ENCODE peak calls at places on chromosomes 13 and 19, in eight cellular contexts. One of them, this sample, is unnamed.

GRCh38 chr13:24888291-24888931 is 124.4 kb downstream of the RNF17 start:
- DNase-seq in astrocyte of the cerebellum: no peak
- DNase-seq in GM20000: peak
- DNase-seq in activated T-cell treated with anti-CD3 and anti-CD28 coated beads, Interleukin-2, amount 50 U/mL, for 4 hours: no peak
- DNase-seq in stimulated activated CD4-positive, alpha-beta T cell treated with anti-CD3 and anti-CD28 coated beads, Interleukin-1b, Interleukin-23, amount 100 ng/mL, for 4 hours: no peak
- DNase-seq in effector CD4-positive, alpha-beta T cell: no peak
- DNase-seq in naive thymus-derived CD8-positive, alpha-beta T cell: no peak
- DNase-seq in anterior cingulate cortex: no peak
- DNase-seq in this sample: no peak

GRCh38 chr13:25678398-25678797 is 306.6 kb downstream of the ATP8A2 start:
- DNase-seq in astrocyte of the cerebellum: no peak
- DNase-seq in GM20000: no peak
- DNase-seq in activated T-cell treated with anti-CD3 and anti-CD28 coated beads, Interleukin-2, amount 50 U/mL, for 4 hours: peak
- DNase-seq in stimulated activated CD4-positive, alpha-beta T cell treated with anti-CD3 and anti-CD28 coated beads, Interleukin-1b, Interleukin-23, amount 100 ng/mL, for 4 hours: no peak
- DNase-seq in effector CD4-positive, alpha-beta T cell: no peak
- DNase-seq in naive thymus-derived CD8-positive, alpha-beta T cell: no peak
- DNase-seq in anterior cingulate cortex: no peak
- DNase-seq in this sample: no peak

GRCh38 chr19:41323430-41324125 is 13.6 kb downstream of the CCDC97 start:
- DNase-seq in astrocyte of the cerebellum: peak
- DNase-seq in GM20000: no peak
- DNase-seq in activated T-cell treated with anti-CD3 and anti-CD28 coated beads, Interleukin-2, amount 50 U/mL, for 4 hours: no peak
- DNase-seq in stimulated activated CD4-positive, alpha-beta T cell treated with anti-CD3 and anti-CD28 coated beads, Interleukin-1b, Interleukin-23, amount 100 ng/mL, for 4 hours: no peak
- DNase-seq in effector CD4-positive, alpha-beta T cell: no peak
- DNase-seq in naive thymus-derived CD8-positive, alpha-beta T cell: no peak
- DNase-seq in anterior cingulate cortex: no peak
- DNase-seq in this sample: no peak

GRCh38 chr19:34269489-34269888 is 15.1 kb downstream of the GARRE1 start:
- DNase-seq in astrocyte of the cerebellum: no peak
- DNase-seq in GM20000: no peak
- DNase-seq in activated T-cell treated with anti-CD3 and anti-CD28 coated beads, Interleukin-2, amount 50 U/mL, for 4 hours: no peak
- DNase-seq in stimulated activated CD4-positive, alpha-beta T cell treated with anti-CD3 and anti-CD28 coated beads, Interleukin-1b, Interleukin-23, amount 100 ng/mL, for 4 hours: no peak
- DNase-seq in effector CD4-positive, alpha-beta T cell: no peak
- DNase-seq in naive thymus-derived CD8-positive, alpha-beta T cell: no peak
- DNase-seq in anterior cingulate cortex: no peak
- DNase-seq in this sample: no peak

GRCh38 chr19:6728346-6728745 is 7.9 kb upstream of the C3 start:
- DNase-seq in astrocyte of the cerebellum: no peak
- DNase-seq in GM20000: peak
- DNase-seq in activated T-cell treated with anti-CD3 and anti-CD28 coated beads, Interleukin-2, amount 50 U/mL, for 4 hours: no peak
- DNase-seq in stimulated activated CD4-positive, alpha-beta T cell treated with anti-CD3 and anti-CD28 coated beads, Interleukin-1b, Interleukin-23, amount 100 ng/mL, for 4 hours: no peak
- DNase-seq in effector CD4-positive, alpha-beta T cell: no peak
- DNase-seq in naive thymus-derived CD8-positive, alpha-beta T cell: no peak
- DNase-seq in anterior cingulate cortex: no peak
- DNase-seq in this sample: no peak

GRCh38 chr13:44132710-44133109 is 240.9 kb upstream of the SERP2 start:
- DNase-seq in astrocyte of the cerebellum: no peak
- DNase-seq in GM20000: no peak
- DNase-seq in activated T-cell treated with anti-CD3 and anti-CD28 coated beads, Interleukin-2, amount 50 U/mL, for 4 hours: no peak
- DNase-seq in stimulated activated CD4-positive, alpha-beta T cell treated with anti-CD3 and anti-CD28 coated beads, Interleukin-1b, Interleukin-23, amount 100 ng/mL, for 4 hours: no peak
- DNase-seq in effector CD4-positive, alpha-beta T cell: no peak
- DNase-seq in naive thymus-derived CD8-positive, alpha-beta T cell: no peak
- DNase-seq in anterior cingulate cortex: no peak
- DNase-seq in this sample: no peak

GRCh38 chr19:47598407-47599349 is 10.3 kb upstream of the BICRA start:
- DNase-seq in astrocyte of the cerebellum: peak
- DNase-seq in GM20000: no peak
- DNase-seq in activated T-cell treated with anti-CD3 and anti-CD28 coated beads, Interleukin-2, amount 50 U/mL, for 4 hours: no peak
- DNase-seq in stimulated activated CD4-positive, alpha-beta T cell treated with anti-CD3 and anti-CD28 coated beads, Interleukin-1b, Interleukin-23, amount 100 ng/mL, for 4 hours: no peak
- DNase-seq in effector CD4-positive, alpha-beta T cell: no peak
- DNase-seq in naive thymus-derived CD8-positive, alpha-beta T cell: no peak
- DNase-seq in anterior cingulate cortex: no peak
- DNase-seq in this sample: no peak

GRCh38 chr13:91719033-91719432 is 320.6 kb downstream of the GPC5 start:
- DNase-seq in astrocyte of the cerebellum: no peak
- DNase-seq in GM20000: no peak
- DNase-seq in activated T-cell treated with anti-CD3 and anti-CD28 coated beads, Interleukin-2, amount 50 U/mL, for 4 hours: no peak
- DNase-seq in stimulated activated CD4-positive, alpha-beta T cell treated with anti-CD3 and anti-CD28 coated beads, Interleukin-1b, Interleukin-23, amount 100 ng/mL, for 4 hours: no peak
- DNase-seq in effector CD4-positive, alpha-beta T cell: no peak
- DNase-seq in naive thymus-derived CD8-positive, alpha-beta T cell: no peak
- DNase-seq in anterior cingulate cortex: no peak
- DNase-seq in this sample: no peak

GRCh38 chr13:28636677-28637317 is 22.1 kb upstream of the POMP start:
- DNase-seq in astrocyte of the cerebellum: peak
- DNase-seq in GM20000: peak
- DNase-seq in activated T-cell treated with anti-CD3 and anti-CD28 coated beads, Interleukin-2, amount 50 U/mL, for 4 hours: peak
- DNase-seq in stimulated activated CD4-positive, alpha-beta T cell treated with anti-CD3 and anti-CD28 coated beads, Interleukin-1b, Interleukin-23, amount 100 ng/mL, for 4 hours: peak
- DNase-seq in effector CD4-positive, alpha-beta T cell: peak
- DNase-seq in naive thymus-derived CD8-positive, alpha-beta T cell: no peak
- DNase-seq in anterior cingulate cortex: no peak
- DNase-seq in this sample: no peak

GRCh38 chr13:29532136-29532535 is 63.4 kb downstream of the SLC7A1 start:
- DNase-seq in astrocyte of the cerebellum: peak
- DNase-seq in GM20000: no peak
- DNase-seq in activated T-cell treated with anti-CD3 and anti-CD28 coated beads, Interleukin-2, amount 50 U/mL, for 4 hours: no peak
- DNase-seq in stimulated activated CD4-positive, alpha-beta T cell treated with anti-CD3 and anti-CD28 coated beads, Interleukin-1b, Interleukin-23, amount 100 ng/mL, for 4 hours: no peak
- DNase-seq in effector CD4-positive, alpha-beta T cell: no peak
- DNase-seq in naive thymus-derived CD8-positive, alpha-beta T cell: no peak
- DNase-seq in anterior cingulate cortex: no peak
- DNase-seq in this sample: no peak

GRCh38 chr13:112072531-112073244 is 5.7 kb downstream of the SOX1 start:
- DNase-seq in astrocyte of the cerebellum: no peak
- DNase-seq in GM20000: no peak
- DNase-seq in activated T-cell treated with anti-CD3 and anti-CD28 coated beads, Interleukin-2, amount 50 U/mL, for 4 hours: no peak
- DNase-seq in stimulated activated CD4-positive, alpha-beta T cell treated with anti-CD3 and anti-CD28 coated beads, Interleukin-1b, Interleukin-23, amount 100 ng/mL, for 4 hours: no peak
- DNase-seq in effector CD4-positive, alpha-beta T cell: no peak
- DNase-seq in naive thymus-derived CD8-positive, alpha-beta T cell: no peak
- DNase-seq in anterior cingulate cortex: no peak
- DNase-seq in this sample: no peak

GRCh38 chr13:111881700-111882099 is 185.2 kb upstream of the SOX1 start:
- DNase-seq in astrocyte of the cerebellum: no peak
- DNase-seq in GM20000: no peak
- DNase-seq in activated T-cell treated with anti-CD3 and anti-CD28 coated beads, Interleukin-2, amount 50 U/mL, for 4 hours: no peak
- DNase-seq in stimulated activated CD4-positive, alpha-beta T cell treated with anti-CD3 and anti-CD28 coated beads, Interleukin-1b, Interleukin-23, amount 100 ng/mL, for 4 hours: no peak
- DNase-seq in effector CD4-positive, alpha-beta T cell: no peak
- DNase-seq in naive thymus-derived CD8-positive, alpha-beta T cell: no peak
- DNase-seq in anterior cingulate cortex: no peak
- DNase-seq in this sample: no peak

GRCh38 chr13:45879666-45880065 is 28.1 kb upstream of the SIAH3 start:
- DNase-seq in astrocyte of the cerebellum: no peak
- DNase-seq in GM20000: no peak
- DNase-seq in activated T-cell treated with anti-CD3 and anti-CD28 coated beads, Interleukin-2, amount 50 U/mL, for 4 hours: no peak
- DNase-seq in stimulated activated CD4-positive, alpha-beta T cell treated with anti-CD3 and anti-CD28 coated beads, Interleukin-1b, Interleukin-23, amount 100 ng/mL, for 4 hours: no peak
- DNase-seq in effector CD4-positive, alpha-beta T cell: no peak
- DNase-seq in naive thymus-derived CD8-positive, alpha-beta T cell: no peak
- DNase-seq in anterior cingulate cortex: no peak
- DNase-seq in this sample: no peak

GRCh38 chr19:12757544-12758274 is 6.1 kb downstream of the BEST2 start:
- DNase-seq in astrocyte of the cerebellum: no peak
- DNase-seq in GM20000: peak
- DNase-seq in activated T-cell treated with anti-CD3 and anti-CD28 coated beads, Interleukin-2, amount 50 U/mL, for 4 hours: peak
- DNase-seq in stimulated activated CD4-positive, alpha-beta T cell treated with anti-CD3 and anti-CD28 coated beads, Interleukin-1b, Interleukin-23, amount 100 ng/mL, for 4 hours: peak
- DNase-seq in effector CD4-positive, alpha-beta T cell: peak
- DNase-seq in naive thymus-derived CD8-positive, alpha-beta T cell: peak
- DNase-seq in anterior cingulate cortex: peak
- DNase-seq in this sample: no peak

GRCh38 chr13:75418997-75419396 is 63.0 kb downstream of the TBC1D4 start:
- DNase-seq in astrocyte of the cerebellum: no peak
- DNase-seq in GM20000: no peak
- DNase-seq in activated T-cell treated with anti-CD3 and anti-CD28 coated beads, Interleukin-2, amount 50 U/mL, for 4 hours: no peak
- DNase-seq in stimulated activated CD4-positive, alpha-beta T cell treated with anti-CD3 and anti-CD28 coated beads, Interleukin-1b, Interleukin-23, amount 100 ng/mL, for 4 hours: no peak
- DNase-seq in effector CD4-positive, alpha-beta T cell: no peak
- DNase-seq in naive thymus-derived CD8-positive, alpha-beta T cell: no peak
- DNase-seq in anterior cingulate cortex: no peak
- DNase-seq in this sample: no peak

GRCh38 chr19:48476176-48476575 is 7.0 kb downstream of the CYTH2 start:
- DNase-seq in astrocyte of the cerebellum: no peak
- DNase-seq in GM20000: no peak
- DNase-seq in activated T-cell treated with anti-CD3 and anti-CD28 coated beads, Interleukin-2, amount 50 U/mL, for 4 hours: no peak
- DNase-seq in stimulated activated CD4-positive, alpha-beta T cell treated with anti-CD3 and anti-CD28 coated beads, Interleukin-1b, Interleukin-23, amount 100 ng/mL, for 4 hours: no peak
- DNase-seq in effector CD4-positive, alpha-beta T cell: no peak
- DNase-seq in naive thymus-derived CD8-positive, alpha-beta T cell: no peak
- DNase-seq in anterior cingulate cortex: no peak
- DNase-seq in this sample: no peak

GRCh38 chr13:46523972-46524737 is 28.8 kb upstream of the LRCH1 start:
- DNase-seq in astrocyte of the cerebellum: no peak
- DNase-seq in GM20000: no peak
- DNase-seq in activated T-cell treated with anti-CD3 and anti-CD28 coated beads, Interleukin-2, amount 50 U/mL, for 4 hours: no peak
- DNase-seq in stimulated activated CD4-positive, alpha-beta T cell treated with anti-CD3 and anti-CD28 coated beads, Interleukin-1b, Interleukin-23, amount 100 ng/mL, for 4 hours: no peak
- DNase-seq in effector CD4-positive, alpha-beta T cell: no peak
- DNase-seq in naive thymus-derived CD8-positive, alpha-beta T cell: no peak
- DNase-seq in anterior cingulate cortex: no peak
- DNase-seq in this sample: no peak

GRCh38 chr19:46723023-46723461 is 6.1 kb upstream of the PRKD2 start:
- DNase-seq in astrocyte of the cerebellum: no peak
- DNase-seq in GM20000: no peak
- DNase-seq in activated T-cell treated with anti-CD3 and anti-CD28 coated beads, Interleukin-2, amount 50 U/mL, for 4 hours: no peak
- DNase-seq in stimulated activated CD4-positive, alpha-beta T cell treated with anti-CD3 and anti-CD28 coated beads, Interleukin-1b, Interleukin-23, amount 100 ng/mL, for 4 hours: no peak
- DNase-seq in effector CD4-positive, alpha-beta T cell: no peak
- DNase-seq in naive thymus-derived CD8-positive, alpha-beta T cell: no peak
- DNase-seq in anterior cingulate cortex: no peak
- DNase-seq in this sample: no peak

GRCh38 chr19:56294557-56294956 is 20.1 kb downstream of the ZSCAN5A start:
- DNase-seq in astrocyte of the cerebellum: no peak
- DNase-seq in GM20000: no peak
- DNase-seq in activated T-cell treated with anti-CD3 and anti-CD28 coated beads, Interleukin-2, amount 50 U/mL, for 4 hours: no peak
- DNase-seq in stimulated activated CD4-positive, alpha-beta T cell treated with anti-CD3 and anti-CD28 coated beads, Interleukin-1b, Interleukin-23, amount 100 ng/mL, for 4 hours: no peak
- DNase-seq in effector CD4-positive, alpha-beta T cell: no peak
- DNase-seq in naive thymus-derived CD8-positive, alpha-beta T cell: no peak
- DNase-seq in anterior cingulate cortex: no peak
- DNase-seq in this sample: peak

GRCh38 chr19:38975214-38975860 is at the start of gene FBXO17:
- DNase-seq in astrocyte of the cerebellum: no peak
- DNase-seq in GM20000: peak
- DNase-seq in activated T-cell treated with anti-CD3 and anti-CD28 coated beads, Interleukin-2, amount 50 U/mL, for 4 hours: no peak
- DNase-seq in stimulated activated CD4-positive, alpha-beta T cell treated with anti-CD3 and anti-CD28 coated beads, Interleukin-1b, Interleukin-23, amount 100 ng/mL, for 4 hours: no peak
- DNase-seq in effector CD4-positive, alpha-beta T cell: no peak
- DNase-seq in naive thymus-derived CD8-positive, alpha-beta T cell: no peak
- DNase-seq in anterior cingulate cortex: peak
- DNase-seq in this sample: no peak

GRCh38 chr19:38142176-38143035 is 81.6 kb downstream of the DPF1 start:
- DNase-seq in astrocyte of the cerebellum: no peak
- DNase-seq in GM20000: peak
- DNase-seq in activated T-cell treated with anti-CD3 and anti-CD28 coated beads, Interleukin-2, amount 50 U/mL, for 4 hours: peak
- DNase-seq in stimulated activated CD4-positive, alpha-beta T cell treated with anti-CD3 and anti-CD28 coated beads, Interleukin-1b, Interleukin-23, amount 100 ng/mL, for 4 hours: peak
- DNase-seq in effector CD4-positive, alpha-beta T cell: no peak
- DNase-seq in naive thymus-derived CD8-positive, alpha-beta T cell: no peak
- DNase-seq in anterior cingulate cortex: peak
- DNase-seq in this sample: no peak

GRCh38 chr13:51220706-51221105 is 1.5 kb upstream of the FAM124A start:
- DNase-seq in astrocyte of the cerebellum: no peak
- DNase-seq in GM20000: no peak
- DNase-seq in activated T-cell treated with anti-CD3 and anti-CD28 coated beads, Interleukin-2, amount 50 U/mL, for 4 hours: no peak
- DNase-seq in stimulated activated CD4-positive, alpha-beta T cell treated with anti-CD3 and anti-CD28 coated beads, Interleukin-1b, Interleukin-23, amount 100 ng/mL, for 4 hours: no peak
- DNase-seq in effector CD4-positive, alpha-beta T cell: no peak
- DNase-seq in naive thymus-derived CD8-positive, alpha-beta T cell: no peak
- DNase-seq in anterior cingulate cortex: no peak
- DNase-seq in this sample: no peak

GRCh38 chr13:25232937-25233515 is 54.3 kb downstream of the MTMR6 start:
- DNase-seq in astrocyte of the cerebellum: no peak
- DNase-seq in GM20000: peak
- DNase-seq in activated T-cell treated with anti-CD3 and anti-CD28 coated beads, Interleukin-2, amount 50 U/mL, for 4 hours: no peak
- DNase-seq in stimulated activated CD4-positive, alpha-beta T cell treated with anti-CD3 and anti-CD28 coated beads, Interleukin-1b, Interleukin-23, amount 100 ng/mL, for 4 hours: no peak
- DNase-seq in effector CD4-positive, alpha-beta T cell: no peak
- DNase-seq in naive thymus-derived CD8-positive, alpha-beta T cell: no peak
- DNase-seq in anterior cingulate cortex: no peak
- DNase-seq in this sample: peak

GRCh38 chr19:19538077-19538764 is at the start of gene CILP2:
- DNase-seq in astrocyte of the cerebellum: no peak
- DNase-seq in GM20000: peak
- DNase-seq in activated T-cell treated with anti-CD3 and anti-CD28 coated beads, Interleukin-2, amount 50 U/mL, for 4 hours: peak
- DNase-seq in stimulated activated CD4-positive, alpha-beta T cell treated with anti-CD3 and anti-CD28 coated beads, Interleukin-1b, Interleukin-23, amount 100 ng/mL, for 4 hours: no peak
- DNase-seq in effector CD4-positive, alpha-beta T cell: peak
- DNase-seq in naive thymus-derived CD8-positive, alpha-beta T cell: peak
- DNase-seq in anterior cingulate cortex: no peak
- DNase-seq in this sample: no peak

GRCh38 chr19:46607441-46607841 is 6.3 kb downstream of the CALM3 start:
- DNase-seq in astrocyte of the cerebellum: no peak
- DNase-seq in GM20000: no peak
- DNase-seq in activated T-cell treated with anti-CD3 and anti-CD28 coated beads, Interleukin-2, amount 50 U/mL, for 4 hours: no peak
- DNase-seq in stimulated activated CD4-positive, alpha-beta T cell treated with anti-CD3 and anti-CD28 coated beads, Interleukin-1b, Interleukin-23, amount 100 ng/mL, for 4 hours: no peak
- DNase-seq in effector CD4-positive, alpha-beta T cell: no peak
- DNase-seq in naive thymus-derived CD8-positive, alpha-beta T cell: no peak
- DNase-seq in anterior cingulate cortex: no peak
- DNase-seq in this sample: no peak

GRCh38 chr19:48443262-48443661 is 2.5 kb upstream of the GRWD1 start:
- DNase-seq in astrocyte of the cerebellum: no peak
- DNase-seq in GM20000: peak
- DNase-seq in activated T-cell treated with anti-CD3 and anti-CD28 coated beads, Interleukin-2, amount 50 U/mL, for 4 hours: no peak
- DNase-seq in stimulated activated CD4-positive, alpha-beta T cell treated with anti-CD3 and anti-CD28 coated beads, Interleukin-1b, Interleukin-23, amount 100 ng/mL, for 4 hours: no peak
- DNase-seq in effector CD4-positive, alpha-beta T cell: no peak
- DNase-seq in naive thymus-derived CD8-positive, alpha-beta T cell: peak
- DNase-seq in anterior cingulate cortex: no peak
- DNase-seq in this sample: no peak

GRCh38 chr13:112067121-112067741 is at the start of gene SOX1:
- DNase-seq in astrocyte of the cerebellum: no peak
- DNase-seq in GM20000: peak
- DNase-seq in activated T-cell treated with anti-CD3 and anti-CD28 coated beads, Interleukin-2, amount 50 U/mL, for 4 hours: no peak
- DNase-seq in stimulated activated CD4-positive, alpha-beta T cell treated with anti-CD3 and anti-CD28 coated beads, Interleukin-1b, Interleukin-23, amount 100 ng/mL, for 4 hours: no peak
- DNase-seq in effector CD4-positive, alpha-beta T cell: no peak
- DNase-seq in naive thymus-derived CD8-positive, alpha-beta T cell: no peak
- DNase-seq in anterior cingulate cortex: no peak
- DNase-seq in this sample: no peak

GRCh38 chr19:3073159-3073563 is 10.9 kb upstream of the TLE5 start:
- DNase-seq in astrocyte of the cerebellum: peak
- DNase-seq in GM20000: no peak
- DNase-seq in activated T-cell treated with anti-CD3 and anti-CD28 coated beads, Interleukin-2, amount 50 U/mL, for 4 hours: no peak
- DNase-seq in stimulated activated CD4-positive, alpha-beta T cell treated with anti-CD3 and anti-CD28 coated beads, Interleukin-1b, Interleukin-23, amount 100 ng/mL, for 4 hours: no peak
- DNase-seq in effector CD4-positive, alpha-beta T cell: no peak
- DNase-seq in naive thymus-derived CD8-positive, alpha-beta T cell: no peak
- DNase-seq in anterior cingulate cortex: no peak
- DNase-seq in this sample: peak

GRCh38 chr19:6125571-6125989 is 9.9 kb upstream of the ACSBG2 start:
- DNase-seq in astrocyte of the cerebellum: peak
- DNase-seq in GM20000: peak
- DNase-seq in activated T-cell treated with anti-CD3 and anti-CD28 coated beads, Interleukin-2, amount 50 U/mL, for 4 hours: peak
- DNase-seq in stimulated activated CD4-positive, alpha-beta T cell treated with anti-CD3 and anti-CD28 coated beads, Interleukin-1b, Interleukin-23, amount 100 ng/mL, for 4 hours: peak
- DNase-seq in effector CD4-positive, alpha-beta T cell: peak
- DNase-seq in naive thymus-derived CD8-positive, alpha-beta T cell: peak
- DNase-seq in anterior cingulate cortex: no peak
- DNase-seq in this sample: peak

GRCh38 chr19:13072206-13072898 is 30.3 kb downstream of the LYL1 start:
- DNase-seq in astrocyte of the cerebellum: no peak
- DNase-seq in GM20000: no peak
- DNase-seq in activated T-cell treated with anti-CD3 and anti-CD28 coated beads, Interleukin-2, amount 50 U/mL, for 4 hours: no peak
- DNase-seq in stimulated activated CD4-positive, alpha-beta T cell treated with anti-CD3 and anti-CD28 coated beads, Interleukin-1b, Interleukin-23, amount 100 ng/mL, for 4 hours: no peak
- DNase-seq in effector CD4-positive, alpha-beta T cell: no peak
- DNase-seq in naive thymus-derived CD8-positive, alpha-beta T cell: no peak
- DNase-seq in anterior cingulate cortex: peak
- DNase-seq in this sample: no peak

GRCh38 chr19:7393934-7394508 is 45.3 kb downstream of the ARHGEF18 start:
- DNase-seq in astrocyte of the cerebellum: no peak
- DNase-seq in GM20000: no peak
- DNase-seq in activated T-cell treated with anti-CD3 and anti-CD28 coated beads, Interleukin-2, amount 50 U/mL, for 4 hours: no peak
- DNase-seq in stimulated activated CD4-positive, alpha-beta T cell treated with anti-CD3 and anti-CD28 coated beads, Interleukin-1b, Interleukin-23, amount 100 ng/mL, for 4 hours: no peak
- DNase-seq in effector CD4-positive, alpha-beta T cell: no peak
- DNase-seq in naive thymus-derived CD8-positive, alpha-beta T cell: no peak
- DNase-seq in anterior cingulate cortex: no peak
- DNase-seq in this sample: no peak